ENCODE peak calls at places on chromosomes 13 and 19, in four cellular contexts. S is IMR-90; Y is CD8-positive, alpha-beta T cell; H is GM23248. F is an unnamed sample. For H3K27me3 and H3K4me1, the result is how much of the 10 kb centered on the place peaks cover.

GRCh38 chr19:4713384-4713951 is 10.2 kb downstream of the DPP9 start:
- DNase-seq in S (peak), Y (no peak), H (peak), F (no peak)

GRCh38 chr13:39405107-39405506 is 197.9 kb downstream of the LHFPL6 start:
- DNase-seq in S (peak), Y (no peak), H (peak), F (no peak)

GRCh38 chr19:43316591-43317319 is 36.7 kb upstream of the CD177 start:
- DNase-seq in S (peak), Y (no peak), H (peak), F (no peak)

GRCh38 chr19:48397636-48398328 is 4.3 kb downstream of the GRIN2D start:
- DNase-seq in S (no peak), Y (no peak), H (peak), F (no peak)

GRCh38 chr13:33150146-33150545 is 133.9 kb downstream of the KL start:
- DNase-seq in S (peak), Y (no peak), H (peak), F (no peak)

GRCh38 chr13:33509642-33510229 is 224.2 kb upstream of the STARD13 start:
- DNase-seq in S (no peak), Y (no peak), H (peak), F (no peak)

GRCh38 chr13:97191615-97192014 is 30.5 kb upstream of the MBNL2 start:
- DNase-seq in S (no peak), Y (no peak), H (no peak), F (no peak)

GRCh38 chr19:821976-822773 is 420 bp upstream of the PLPPR3 start:
- DNase-seq in S (no peak), Y (no peak), H (no peak), F (no peak)

GRCh38 chr19:51680474-51680873 is 12.7 kb upstream of the SPACA6 start:
- DNase-seq in S (no peak), Y (no peak), H (no peak), F (no peak)

GRCh38 chr13:90686438-90686837 is 661.0 kb upstream of the MIR17HG start:
- DNase-seq in S (peak), Y (no peak), H (peak), F (no peak)

GRCh38 chr13:102591988-102592781 is 4.6 kb upstream of the TPP2 start:
- DNase-seq in S (peak), Y (peak), H (peak), F (peak)

GRCh38 chr13:96141032-96141431 is 51.1 kb downstream of the HS6ST3 start:
- DNase-seq in S (peak), Y (no peak), H (peak), F (no peak)

GRCh38 chr19:1291761-1292418 is 6.2 kb downstream of the EFNA2 start:
- DNase-seq in S (no peak), Y (no peak), H (peak), F (no peak)

GRCh38 chr19:28532765-28533341 is 680.1 kb downstream of the UQCRFS1 start:
- DNase-seq in S (no peak), Y (no peak), H (no peak), F (no peak)

GRCh38 chr13:31625115-31625514 is 114.2 kb upstream of the RXFP2 start:
- DNase-seq in S (no peak), Y (no peak), H (peak), F (no peak)

GRCh38 chr13:94548382-94549240 is 47.3 kb downstream of the TGDS start:
- DNase-seq in S (peak), Y (peak), H (peak), F (no peak)

GRCh38 chr13:45500492-45501174 is 35.9 kb downstream of the COG3 start:
- DNase-seq in S (peak), Y (no peak), H (peak), F (no peak)

GRCh38 chr19:12913871-12914690 is 5.0 kb downstream of the SYCE2 start:
- DNase-seq in S (no peak), Y (peak), H (peak), F (peak)

GRCh38 chr13:93226623-93227279 is at the start of gene GPC6:
- DNase-seq in S (peak), Y (no peak), H (peak), F (no peak)

GRCh38 chr19:42412223-42412622 is 15.0 kb downstream of the LIPE start:
- DNase-seq in S (no peak), Y (no peak), H (no peak), F (no peak)

GRCh38 chr19:38669532-38669931 is 22.1 kb downstream of the ACTN4 start:
- DNase-seq in S (no peak), Y (peak), H (no peak), F (peak)

GRCh38 chr19:52585101-52585500 is 15.0 kb downstream of the ZNF701 start:
- DNase-seq in S (no peak), Y (no peak), H (no peak), F (no peak)

GRCh38 chr13:59666504-59666903 is 497.2 kb downstream of the DIAPH3 start:
- DNase-seq in S (peak), Y (no peak), H (no peak), F (no peak)

GRCh38 chr13:110361365-110361911 is 54.4 kb downstream of the COL4A2 start:
- DNase-seq in S (peak), Y (no peak), H (peak), F (no peak)

GRCh38 chr19:15401397-15401710 is 17.4 kb downstream of the AKAP8L start:
- DNase-seq in S (no peak), Y (no peak), H (no peak), F (no peak)

GRCh38 chr19:15403151-15403531 is 15.6 kb downstream of the AKAP8L start:
- DNase-seq in S (no peak), Y (no peak), H (no peak), F (no peak)

GRCh38 chr19:15400521-15401396 is 18.0 kb downstream of the AKAP8L start:
- DNase-seq in S (no peak), Y (no peak), H (no peak), F (no peak)

GRCh38 chr19:15404097-15404779 is 14.6 kb downstream of the AKAP8L start:
- DNase-seq in S (no peak), Y (no peak), H (no peak), F (no peak)

DNA sequence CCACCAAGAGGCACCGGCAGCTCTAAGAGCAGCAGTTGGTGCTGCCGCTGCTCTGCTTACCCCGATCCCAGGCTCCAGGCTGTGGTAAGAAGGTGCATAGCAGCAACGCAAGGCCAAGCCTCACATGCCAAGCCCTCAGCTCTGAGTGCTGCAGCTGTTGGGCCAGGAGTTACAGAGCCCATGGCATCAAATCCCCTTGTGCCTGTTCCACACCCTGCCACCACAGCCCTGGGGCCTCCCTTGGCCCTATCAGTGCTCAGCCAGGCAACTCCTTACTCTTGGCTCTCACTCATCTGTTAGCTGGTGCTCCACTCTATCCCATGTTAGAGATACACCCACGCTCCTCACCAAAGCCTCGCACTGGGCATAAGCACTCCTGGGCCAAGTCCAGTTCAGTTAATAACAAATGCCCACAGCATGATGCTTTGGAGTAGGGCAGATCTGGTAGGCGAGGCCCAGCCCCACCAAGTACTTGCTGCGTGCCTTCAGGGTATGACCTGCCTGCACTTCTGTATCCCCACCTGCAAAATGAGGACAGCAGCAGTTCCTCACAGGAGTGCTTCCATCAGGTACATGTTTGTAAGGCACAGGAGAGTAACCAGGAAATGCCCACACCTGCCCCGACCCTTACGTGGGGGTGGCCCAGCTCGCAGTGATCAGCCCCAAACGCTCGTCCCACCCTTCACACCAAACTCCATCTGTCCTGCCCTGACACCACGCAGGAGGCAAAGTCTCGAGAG is 16.2 kb downstream of the AKAP8L start:
- DNase-seq in S (no peak), Y (no peak), H (no peak), F (no peak)
- H3K27ac ChIP-seq in S (no peak), Y (no peak), H (no peak), F (no peak)

GRCh38 chr19:3450796-3451411 is 29.4 kb downstream of the SMIM24 start:
- DNase-seq in S (peak), Y (no peak), H (peak), F (no peak)
- H3K27me3 ChIP-seq in S (under half), Y (under half), H (under half), F (under half)

DNA sequence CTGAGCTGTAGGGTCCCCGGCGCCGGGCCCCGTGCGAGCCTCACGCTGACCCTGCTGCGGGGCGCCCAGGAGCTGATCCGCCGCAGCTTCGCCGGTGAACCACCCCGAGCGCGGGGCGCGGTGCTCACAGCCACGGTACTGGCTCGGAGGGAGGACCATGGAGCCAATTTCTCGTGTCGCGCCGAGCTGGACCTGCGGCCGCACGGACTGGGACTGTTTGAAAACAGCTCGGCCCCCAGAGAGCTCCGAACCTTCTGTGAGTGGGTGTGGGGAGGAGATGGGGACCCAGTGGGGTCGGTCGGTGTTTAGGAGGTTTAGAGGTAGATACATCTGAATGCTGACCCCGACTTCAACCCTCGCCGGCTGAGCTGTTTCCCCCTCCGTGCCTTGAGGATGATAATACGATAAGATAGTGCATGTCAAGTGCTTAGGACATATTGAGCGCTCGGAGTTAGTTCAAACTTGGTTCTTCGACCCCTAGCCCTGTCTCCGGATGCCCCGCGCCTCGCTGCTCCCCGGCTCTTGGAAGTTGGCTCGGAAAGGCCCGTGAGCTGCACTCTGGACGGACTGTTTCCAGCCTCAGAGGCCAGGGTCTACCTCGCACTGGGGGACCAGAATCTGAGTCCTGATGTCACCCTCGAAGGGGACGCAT is 1.9 kb downstream of the ICAM5 start:
- DNase-seq in S (peak), Y (no peak), H (peak), F (no peak)
- H3K4me1 ChIP-seq in S (under half), Y (half or more), H (under half), F (half or more)

GRCh38 chr13:25168800-25169199 is 3.3 kb downstream of the AMER2 start:
- DNase-seq in S (no peak), Y (no peak), H (no peak), F (no peak)
- H3K27ac ChIP-seq in S (no peak), Y (no peak), H (no peak), F (no peak)

GRCh38 chr19:16030964-16031871 is 45.1 kb upstream of the TPM4 start:
- DNase-seq in S (no peak), Y (no peak), H (no peak), F (no peak)

GRCh38 chr19:16032509-16033135 is 43.7 kb upstream of the TPM4 start:
- DNase-seq in S (no peak), Y (no peak), H (no peak), F (no peak)

GRCh38 chr19:16033136-16033530 is 43.2 kb upstream of the TPM4 start:
- DNase-seq in S (no peak), Y (no peak), H (no peak), F (no peak)

GRCh38 chr19:16033721-16034120 is 42.6 kb upstream of the TPM4 start:
- DNase-seq in S (no peak), Y (no peak), H (no peak), F (no peak)

GRCh38 chr19:16031872-16032200 is 44.5 kb upstream of the TPM4 start:
- DNase-seq in S (no peak), Y (no peak), H (no peak), F (no peak)
- H3K27me3 ChIP-seq in S (under half), Y (under half), H (under half), F (under half)

GRCh38 chr19:10421981-10422461 is 1.7 kb downstream of the PDE4A start:
- DNase-seq in S (no peak), Y (no peak), H (no peak), F (no peak)

GRCh38 chr19:10421240-10421948 is 1.1 kb downstream of the PDE4A start:
- DNase-seq in S (no peak), Y (peak), H (no peak), F (no peak)

GRCh38 chr19:10427169-10427568 is 6.8 kb downstream of the PDE4A start:
- DNase-seq in S (no peak), Y (no peak), H (no peak), F (no peak)

GRCh38 chr19:10422846-10423245 is 2.5 kb downstream of the PDE4A start:
- DNase-seq in S (no peak), Y (no peak), H (no peak), F (no peak)

DNA sequence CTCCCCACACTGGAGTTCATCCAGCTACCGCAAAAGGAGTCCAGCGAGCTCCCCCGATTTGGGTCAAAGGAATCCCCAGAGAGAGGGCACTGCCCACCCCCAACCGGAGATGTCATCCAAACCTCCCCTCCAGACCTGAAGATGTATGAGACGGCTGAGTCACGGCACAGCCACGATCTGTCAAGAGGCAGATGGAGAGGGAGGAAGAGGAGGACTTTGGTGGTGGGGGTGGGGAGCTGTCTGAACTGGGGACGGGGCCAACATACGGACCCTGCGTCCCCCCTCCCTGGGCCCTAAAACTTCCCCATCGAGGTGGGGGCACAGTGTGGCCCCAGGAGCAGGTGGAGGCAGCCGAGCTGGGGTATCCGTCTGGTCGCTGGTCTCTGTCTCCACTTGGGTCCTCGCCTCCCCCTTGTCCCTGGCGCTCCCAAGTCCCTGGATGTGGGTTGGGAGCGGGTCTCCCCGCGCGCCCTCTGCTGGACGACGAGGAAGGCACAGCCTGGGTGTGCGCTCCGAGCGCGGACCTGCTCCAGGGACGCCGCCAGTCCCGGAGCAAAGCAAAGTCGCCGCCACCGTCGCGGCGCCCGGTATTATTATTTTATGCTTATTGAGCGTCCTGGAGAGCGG is 3.8 kb downstream of the PDE4A start:
- DNase-seq in S (peak), Y (peak), H (peak), F (peak)
- H3K4me1 ChIP-seq in S (under half), Y (half or more), H (under half), F (half or more)

GRCh38 chr19:5880604-5881078 is 10.3 kb upstream of the FUT5 start:
- DNase-seq in S (peak), Y (no peak), H (peak), F (no peak)
- H3K27ac ChIP-seq in S (peak), Y (no peak), H (no peak), F (no peak)

F was measured in CD8-positive, alpha-beta memory T cell.